ENCODE peak calls at places on chromosomes 5 and 9, in ten cellular contexts. C, B, R, W, I, G, H, J, Q and N are unnamed samples.

GRCh38 chr9:135883410-135884089 is 23.8 kb downstream of the CAMSAP1 start:
- DNase-seq in C (no peak), B (no peak), R (no peak), W (no peak), I (no peak), G (no peak), H (no peak), J (no peak), Q (no peak), N (no peak)

GRCh38 chr5:172952034-172952511 is 7.2 kb upstream of the RPL26L1 start:
- DNase-seq in C (peak), B (no peak), R (no peak), W (no peak), I (no peak), G (no peak), H (no peak), J (no peak), Q (no peak), N (no peak)

GRCh38 chr9:27183701-27184100 is 74.7 kb downstream of the TEK start:
- DNase-seq in C (peak), B (no peak), R (peak), W (no peak), I (no peak), G (no peak), H (no peak), J (no peak), Q (peak), N (no peak)

GRCh38 chr9:134637241-134637640 is 4.4 kb upstream of the COL5A1 start:
- DNase-seq in C (peak), B (no peak), R (no peak), W (no peak), I (peak), G (no peak), H (peak), J (no peak), Q (no peak), N (no peak)

GRCh38 chr5:134595458-134595838 is 37.2 kb downstream of the SAR1B start:
- DNase-seq in C (no peak), B (no peak), R (no peak), W (no peak), I (no peak), G (no peak), H (no peak), J (no peak), Q (no peak), N (no peak)

GRCh38 chr5:135213466-135214239 is 179.6 kb upstream of the PITX1 start:
- DNase-seq in C (no peak), B (no peak), R (peak), W (no peak), I (no peak), G (peak), H (no peak), J (no peak), Q (no peak), N (no peak)

GRCh38 chr5:42595597-42595996 is 161.0 kb upstream of the CCDC152 start:
- DNase-seq in C (no peak), B (no peak), R (no peak), W (no peak), I (no peak), G (no peak), H (no peak), J (no peak), Q (no peak), N (no peak)

GRCh38 chr9:26856413-26857032 is 36.1 kb downstream of the CAAP1 start:
- DNase-seq in C (peak), B (peak), R (no peak), W (peak), I (no peak), G (no peak), H (no peak), J (no peak), Q (peak), N (no peak)

GRCh38 chr9:2059131-2059929 is 44.2 kb downstream of the SMARCA2 start:
- DNase-seq in C (peak), B (no peak), R (no peak), W (no peak), I (no peak), G (no peak), H (no peak), J (no peak), Q (no peak), N (no peak)

GRCh38 chr5:2240118-2240904 is 357.6 kb upstream of the IRX4 start:
- DNase-seq in C (no peak), B (no peak), R (peak), W (no peak), I (no peak), G (no peak), H (no peak), J (no peak), Q (no peak), N (no peak)

GRCh38 chr5:19767987-19768386 is 220.0 kb downstream of the CDH18 start:
- DNase-seq in C (no peak), B (no peak), R (no peak), W (no peak), I (no peak), G (no peak), H (no peak), J (no peak), Q (no peak), N (no peak)

GRCh38 chr9:123044556-123044955 is 11.1 kb downstream of the GPR21 start:
- DNase-seq in C (peak), B (no peak), R (no peak), W (no peak), I (no peak), G (no peak), H (no peak), J (no peak), Q (peak), N (no peak)

GRCh38 chr9:12903316-12903715 is 128.5 kb downstream of the LURAP1L start:
- DNase-seq in C (no peak), B (no peak), R (no peak), W (no peak), I (no peak), G (no peak), H (no peak), J (no peak), Q (no peak), N (no peak)

GRCh38 chr5:141383345-141383744 is 803 bp downstream of the PCDHGA7 start:
- DNase-seq in C (no peak), B (no peak), R (no peak), W (peak), I (no peak), G (no peak), H (no peak), J (no peak), Q (no peak), N (no peak)

GRCh38 chr5:76367623-76368366 is 35.3 kb upstream of the IQGAP2 start:
- DNase-seq in C (peak), B (peak), R (no peak), W (no peak), I (no peak), G (no peak), H (no peak), J (no peak), Q (no peak), N (no peak)

GRCh38 chr9:87786423-87786822 is 60.5 kb downstream of the CTSL start:
- DNase-seq in C (no peak), B (no peak), R (no peak), W (no peak), I (no peak), G (no peak), H (no peak), J (no peak), Q (no peak), N (no peak)

GRCh38 chr5:94217745-94218144 is 400.7 kb downstream of the KIAA0825 start:
- DNase-seq in C (no peak), B (no peak), R (no peak), W (no peak), I (no peak), G (no peak), H (no peak), J (no peak), Q (no peak), N (no peak)

GRCh38 chr5:107894361-107894760 is 223.6 kb upstream of the EFNA5 start:
- DNase-seq in C (peak), B (no peak), R (no peak), W (no peak), I (no peak), G (no peak), H (no peak), J (no peak), Q (peak), N (no peak)

GRCh38 chr5:40073927-40074326 is 605.8 kb upstream of the PTGER4 start:
- DNase-seq in C (no peak), B (no peak), R (no peak), W (no peak), I (no peak), G (no peak), H (no peak), J (no peak), Q (no peak), N (no peak)

GRCh38 chr9:78871452-78872331 is 574.8 kb downstream of the PSAT1 start:
- DNase-seq in C (peak), B (no peak), R (no peak), W (peak), I (no peak), G (no peak), H (no peak), J (no peak), Q (peak), N (no peak)

GRCh38 chr5:10056228-10056760 is 193.4 kb downstream of the ATPSCKMT start:
- DNase-seq in C (no peak), B (no peak), R (no peak), W (no peak), I (no peak), G (no peak), H (no peak), J (no peak), Q (no peak), N (no peak)

GRCh38 chr5:10064546-10065215 is 185.0 kb downstream of the ATPSCKMT start:
- DNase-seq in C (no peak), B (no peak), R (no peak), W (no peak), I (no peak), G (no peak), H (no peak), J (no peak), Q (no peak), N (no peak)

GRCh38 chr5:10057356-10057755 is 192.3 kb downstream of the ATPSCKMT start:
- DNase-seq in C (no peak), B (no peak), R (no peak), W (no peak), I (no peak), G (no peak), H (no peak), J (no peak), Q (no peak), N (no peak)

GRCh38 chr5:10063997-10064396 is 185.7 kb downstream of the ATPSCKMT start:
- DNase-seq in C (no peak), B (no peak), R (no peak), W (no peak), I (no peak), G (no peak), H (no peak), J (no peak), Q (no peak), N (no peak)

DNA sequence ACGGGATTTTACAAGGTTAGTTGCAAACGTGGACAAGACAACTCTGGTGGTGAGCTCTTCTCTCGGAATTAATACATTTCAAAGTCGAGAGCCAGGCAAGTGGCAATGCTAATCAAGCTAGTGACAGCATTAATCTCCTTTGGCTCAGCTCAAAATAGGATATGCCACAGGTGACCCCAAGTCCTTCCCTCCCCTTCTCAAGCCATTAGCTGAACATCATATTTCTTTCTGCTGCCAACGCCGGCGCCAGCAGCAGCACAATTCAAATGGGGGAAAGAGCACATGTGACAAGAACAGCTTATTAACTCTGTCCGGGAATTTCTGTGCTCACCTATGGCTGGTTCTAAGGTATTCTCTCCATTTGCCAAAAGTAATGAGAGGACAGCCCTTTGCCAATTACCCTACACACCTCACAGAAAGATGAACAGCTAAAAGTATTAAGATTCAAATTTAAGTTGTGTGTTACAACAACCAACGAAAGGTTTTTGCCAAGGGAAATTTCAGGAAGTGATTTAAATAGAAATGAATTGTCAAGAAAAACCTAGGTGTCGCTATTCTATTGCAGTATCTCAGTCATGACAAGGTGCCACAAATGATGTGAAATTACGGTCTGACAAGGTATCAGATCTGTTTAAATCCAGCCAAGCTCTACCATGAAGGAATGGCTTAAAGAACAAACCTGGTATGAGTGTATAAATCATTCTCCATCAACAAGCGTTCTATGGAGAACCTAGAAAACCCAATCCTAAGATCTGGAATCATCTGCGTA is 189.9 kb downstream of the ATPSCKMT start:
- DNase-seq in C (no peak), B (peak), R (no peak), W (no peak), I (no peak), G (no peak), H (no peak), J (no peak), Q (no peak), N (no peak)
- TF ChIP-seq CTCF in C (no peak), B (no peak), R (no peak), W (no peak), I (no peak), G (no peak), H (no peak), J (no peak), Q (no peak), N (no peak)

GRCh38 chr9:108535526-108535925 is 320.3 kb downstream of the ACTL7B start:
- DNase-seq in C (no peak), B (no peak), R (no peak), W (peak), I (no peak), G (no peak), H (no peak), J (no peak), Q (no peak), N (no peak)
- TF ChIP-seq CTCF in C (peak), B (peak), R (no peak), W (peak), I (peak), G (peak), H (peak), J (no peak), Q (peak), N (no peak)

GRCh38 chr9:130712564-130713285 is 19.1 kb downstream of the EXOSC2 start:
- DNase-seq in C (peak), B (peak), R (peak), W (peak), I (peak), G (peak), H (peak), J (peak), Q (peak), N (peak)
- TF ChIP-seq CTCF in C (no peak), B (no peak), R (no peak), W (no peak), I (peak), G (no peak), H (no peak), J (no peak), Q (no peak), N (no peak)

GRCh38 chr9:17739022-17739421 is 160.2 kb downstream of the SH3GL2 start:
- DNase-seq in C (no peak), B (no peak), R (no peak), W (no peak), I (no peak), G (no peak), H (no peak), J (no peak), Q (no peak), N (no peak)

GRCh38 chr9:17744786-17745185 is 165.9 kb downstream of the SH3GL2 start:
- DNase-seq in C (no peak), B (no peak), R (no peak), W (no peak), I (no peak), G (peak), H (no peak), J (no peak), Q (peak), N (no peak)

DNA sequence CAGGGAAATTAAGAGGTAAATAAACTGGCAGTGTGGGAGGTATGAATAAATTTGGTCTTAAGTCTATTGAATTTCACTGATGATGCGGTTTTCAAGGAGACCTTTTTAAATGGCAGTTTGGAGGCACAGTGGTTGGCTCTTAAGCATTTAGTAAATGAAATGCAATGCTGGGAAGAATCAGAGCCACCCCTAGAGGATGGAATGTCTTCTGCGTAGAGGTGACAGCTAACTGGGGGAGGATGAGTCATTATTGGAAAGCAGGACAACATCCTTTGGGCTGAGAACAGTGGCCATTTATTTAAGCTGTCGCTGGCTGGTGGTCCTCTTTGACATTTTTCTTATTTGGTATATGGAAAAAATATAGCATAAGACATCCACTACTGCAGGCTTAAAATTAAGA is 163.2 kb downstream of the SH3GL2 start:
- DNase-seq in C (no peak), B (no peak), R (no peak), W (no peak), I (no peak), G (no peak), H (no peak), J (no peak), Q (no peak), N (no peak)
- TF ChIP-seq CTCF in C (peak), B (no peak), R (no peak), W (no peak), I (no peak), G (no peak), H (no peak), J (no peak), Q (no peak), N (no peak)

GRCh38 chr5:175624362-175624761 is 33.5 kb upstream of the HRH2 start:
- DNase-seq in C (no peak), B (no peak), R (no peak), W (no peak), I (no peak), G (no peak), H (no peak), J (no peak), Q (no peak), N (no peak)
- TF ChIP-seq CTCF in C (no peak), B (no peak), R (no peak), W (no peak), I (no peak), G (no peak), H (no peak), J (no peak), Q (no peak), N (no peak)